ENCODE peak calls at places on chromosomes 12 and 14, in four cellular contexts. Q, T, Z and D are unnamed samples.

GRCh38 chr12:121800694-121801600 is 2.9 kb upstream of the SETD1B start:
- DNase-seq in Q (peak; percentile 42), T (peak; percentile 84), Z (peak; percentile 76), D (peak; percentile 66)

GRCh38 chr12:77617818-77618217 is 212.9 kb upstream of the NAV3 start:
- DNase-seq in Q (no peak), T (no peak), Z (no peak), D (no peak)

GRCh38 chr14:102993523-102993922 is 63.8 kb downstream of the CDC42BPB start:
- DNase-seq in Q (no peak), T (no peak), Z (no peak), D (no peak)

GRCh38 chr12:108457006-108457733 is 57.9 kb upstream of the FICD start:
- DNase-seq in Q (peak; percentile 65), T (no peak), Z (peak; percentile 23), D (no peak)

GRCh38 chr12:50050410-50051280 is 6.8 kb upstream of the ASIC1 start:
- DNase-seq in Q (no peak), T (no peak), Z (peak; percentile 82), D (no peak)

GRCh38 chr12:69660164-69660863 is 38.8 kb downstream of the BEST3 start:
- DNase-seq in Q (no peak), T (no peak), Z (no peak), D (no peak)

GRCh38 chr12:72570601-72571000 is 298.4 kb downstream of the TRHDE start:
- DNase-seq in Q (peak; percentile 45), T (no peak), Z (no peak), D (no peak)

GRCh38 chr12:100346660-100347059 is 10.2 kb upstream of the SLC17A8 start:
- DNase-seq in Q (no peak), T (no peak), Z (no peak), D (no peak)

GRCh38 chr12:123118397-123118945 is 32.4 kb downstream of the PITPNM2 start:
- DNase-seq in Q (no peak), T (no peak), Z (no peak), D (no peak)

GRCh38 chr14:55482936-55483605 is 42.7 kb upstream of the TBPL2 start:
- DNase-seq in Q (no peak), T (no peak), Z (no peak), D (no peak)

GRCh38 chr14:105894978-105895881 is 368.8 kb downstream of the TMEM121 start:
- DNase-seq in Q (no peak), T (peak; percentile 32), Z (no peak), D (no peak)

GRCh38 chr14:67413806-67414769 is 2.1 kb upstream of the PLEK2 start:
- DNase-seq in Q (no peak), T (no peak), Z (no peak), D (no peak)

GRCh38 chr14:37036669-37037341 is 135.6 kb downstream of the SLC25A21 start:
- DNase-seq in Q (peak; percentile 10), T (no peak), Z (no peak), D (no peak)

GRCh38 chr12:17216156-17216555 is 610.2 kb upstream of the LMO3 start:
- DNase-seq in Q (no peak), T (no peak), Z (no peak), D (no peak)

GRCh38 chr12:45298721-45299120 is 82.8 kb downstream of the ANO6 start:
- DNase-seq in Q (no peak), T (no peak), Z (no peak), D (no peak)

GRCh38 chr12:3272958-3273357 is 195.8 kb downstream of the TSPAN9 start:
- DNase-seq in Q (no peak), T (no peak), Z (no peak), D (no peak)

GRCh38 chr12:75315518-75315917 is 14.6 kb downstream of the CAPS2 start:
- DNase-seq in Q (no peak), T (no peak), Z (no peak), D (no peak)

GRCh38 chr14:68941820-68942219 is 37.3 kb downstream of the ACTN1 start:
- DNase-seq in Q (no peak), T (no peak), Z (peak; percentile 55), D (no peak)

GRCh38 chr12:117903441-117903840 is 65.3 kb downstream of the KSR2 start:
- DNase-seq in Q (no peak), T (no peak), Z (no peak), D (no peak)

GRCh38 chr12:47033081-47033480 is 46.3 kb upstream of the PCED1B start:
- DNase-seq in Q (no peak), T (no peak), Z (peak; percentile 37), D (no peak)

GRCh38 chr12:3342051-3342450 is 149.0 kb upstream of the PRMT8 start:
- DNase-seq in Q (no peak), T (no peak), Z (no peak), D (no peak)

GRCh38 chr12:20492251-20492728 is 124.0 kb downstream of the PDE3A start:
- DNase-seq in Q (no peak), T (no peak), Z (no peak), D (no peak)

GRCh38 chr14:99475179-99475578 is 5.5 kb downstream of the SETD3 start:
- DNase-seq in Q (no peak), T (no peak), Z (no peak), D (no peak)

GRCh38 chr12:109513977-109514376 is 36.5 kb downstream of the UBE3B start:
- DNase-seq in Q (no peak), T (no peak), Z (no peak), D (no peak)

GRCh38 chr12:27999970-28000369 is 27.4 kb upstream of the PTHLH start:
- DNase-seq in Q (no peak), T (no peak), Z (no peak), D (no peak)

GRCh38 chr14:94392510-94392935 is 4.1 kb upstream of the SERPINA1 start:
- DNase-seq in Q (no peak), T (no peak), Z (no peak), D (no peak)

GRCh38 chr14:94393474-94393873 is 5.1 kb upstream of the SERPINA1 start:
- DNase-seq in Q (no peak), T (no peak), Z (no peak), D (no peak)

GRCh38 chr14:94395306-94395899 is 7.0 kb upstream of the SERPINA1 start:
- DNase-seq in Q (no peak), T (no peak), Z (no peak), D (no peak)

GRCh38 chr14:94394594-94395305 is 6.3 kb upstream of the SERPINA1 start:
- DNase-seq in Q (no peak), T (no peak), Z (no peak), D (no peak)

GRCh38 chr14:94394025-94394493 is 5.7 kb upstream of the SERPINA1 start:
- DNase-seq in Q (no peak), T (no peak), Z (no peak), D (no peak)
- H3K36me3 ChIP-seq in Q (no peaks in the 10 kb centered on the region), T (no peaks in the 10 kb centered on the region), Z (no peaks in the 10 kb centered on the region), D (no peaks in the 10 kb centered on the region)

GRCh38 chr14:92460916-92461579 is 52.5 kb upstream of the RIN3 start:
- DNase-seq in Q (no peak), T (no peak), Z (no peak), D (no peak)
- H3K4me1 ChIP-seq in Q (peaks cover 5% of the 10 kb centered on the region), T (peaks cover 16% of the 10 kb centered on the region), Z (no peaks in the 10 kb centered on the region), D (peaks cover 6% of the 10 kb centered on the region)

DNA sequence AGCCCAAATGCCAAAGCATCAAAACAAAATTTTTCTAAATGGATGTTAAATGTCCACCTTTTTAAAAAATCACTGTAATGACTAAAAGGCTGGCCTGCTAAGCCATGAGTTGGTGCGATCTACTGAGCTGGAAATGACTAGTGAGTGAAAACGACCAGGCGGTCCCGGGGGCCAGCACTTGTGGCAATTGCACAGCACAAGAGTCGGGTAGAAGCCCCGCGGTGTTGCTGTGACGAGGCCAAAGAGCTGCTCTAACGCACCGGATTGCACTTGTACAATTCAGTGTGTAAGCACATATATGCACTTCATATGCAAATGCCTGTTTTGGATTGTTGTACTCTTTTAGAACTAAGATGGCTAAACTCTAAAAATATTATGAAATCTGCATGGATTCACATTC is 64.1 kb upstream of the DYNC1H1 start:
- DNase-seq in Q (no peak), T (no peak), Z (no peak), D (no peak)
- H3K36me3 ChIP-seq in Q (no peaks in the 10 kb centered on the region), T (peaks cover 73% of the 10 kb centered on the region), Z (no peaks in the 10 kb centered on the region), D (peaks cover 92% of the 10 kb centered on the region)

GRCh38 chr14:97328743-97329142 is 531.6 kb downstream of the VRK1 start:
- DNase-seq in Q (no peak), T (no peak), Z (no peak), D (no peak)
- H3K4me1 ChIP-seq in Q (no peaks in the 10 kb centered on the region), T (peaks cover 19% of the 10 kb centered on the region), Z (no peaks in the 10 kb centered on the region), D (peaks cover 4% of the 10 kb centered on the region)

GRCh38 chr12:1779783-1780182 is 40.6 kb upstream of the LRTM2 start:
- DNase-seq in Q (no peak), T (no peak), Z (no peak), D (no peak)
- H3K36me3 ChIP-seq in Q (no peaks in the 10 kb centered on the region), T (peaks cover 3% of the 10 kb centered on the region), Z (no peaks in the 10 kb centered on the region), D (peaks cover 55% of the 10 kb centered on the region)

GRCh38 chr12:51907083-51907863 is at the start of gene ACVRL1:
- DNase-seq in Q (no peak), T (no peak), Z (no peak), D (no peak)

GRCh38 chr12:51910168-51910567 is 2.9 kb downstream of the ACVRL1 start:
- DNase-seq in Q (no peak), T (no peak), Z (no peak), D (no peak)

GRCh38 chr12:51907864-51908425 is 641 bp downstream of the ACVRL1 start:
- DNase-seq in Q (no peak), T (no peak), Z (no peak), D (no peak)

GRCh38 chr12:51910691-51911090 is 3.4 kb downstream of the ACVRL1 start:
- DNase-seq in Q (no peak), T (no peak), Z (no peak), D (no peak)

DNA sequence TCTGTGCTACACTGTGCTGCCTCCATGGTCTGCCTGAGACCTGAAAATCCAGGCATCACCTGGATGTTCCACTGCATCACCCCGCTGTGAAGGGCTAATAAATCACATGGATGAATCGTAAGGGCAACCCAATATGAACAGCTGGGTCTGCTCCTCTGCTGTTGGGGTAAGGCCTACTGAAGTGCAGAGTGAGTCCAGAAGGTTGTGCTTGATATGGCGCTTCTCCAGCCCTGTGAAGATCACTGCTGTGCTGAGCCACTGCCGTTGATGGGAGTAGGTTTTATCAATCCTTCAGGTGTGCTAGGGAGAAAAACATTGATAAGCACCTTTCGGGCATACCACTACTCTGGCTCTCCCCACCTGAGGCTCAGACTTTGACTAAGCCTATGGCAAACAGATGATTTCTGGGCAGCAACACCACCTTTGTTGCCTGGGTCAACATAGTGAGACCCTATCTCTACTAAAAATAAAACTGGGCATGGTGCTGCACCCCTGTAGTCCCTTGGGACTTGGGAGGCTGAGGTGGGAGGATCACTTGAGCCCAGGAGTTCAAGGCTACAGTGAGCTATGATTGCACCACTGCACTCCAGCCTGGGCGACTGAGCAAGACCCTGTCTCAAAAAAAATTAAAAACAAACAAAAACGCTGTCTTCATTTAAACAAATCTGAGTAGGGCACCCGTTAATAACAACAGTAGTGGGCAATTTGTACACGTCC is 1.7 kb downstream of the ACVRL1 start:
- DNase-seq in Q (no peak), T (no peak), Z (no peak), D (no peak)
- H3K4me1 ChIP-seq in Q (no peaks in the 10 kb centered on the region), T (no peaks in the 10 kb centered on the region), Z (no peaks in the 10 kb centered on the region), D (no peaks in the 10 kb centered on the region)

GRCh38 chr14:77853919-77854318 is 54.0 kb downstream of the ADCK1 start:
- DNase-seq in Q (no peak), T (no peak), Z (no peak), D (no peak)
- H3K36me3 ChIP-seq in Q (no peaks in the 10 kb centered on the region), T (no peaks in the 10 kb centered on the region), Z (no peaks in the 10 kb centered on the region), D (no peaks in the 10 kb centered on the region)